ENCODE peak calls at places on chromosomes 12 and 14, in five cellular contexts. C is thyroid gland, T is ovary, Y is suprapubic skin, K is stomach. O is an unnamed sample.

GRCh38 chr12:51971679-51972423 is 20.4 kb downstream of the ACVR1B start:
- DNase-seq in C (no peak), T (no peak), Y (peak; percentile 28), K (no peak), O (no peak)

GRCh38 chr14:103279129-103280025 is 54.7 kb upstream of the EIF5 start:
- DNase-seq in C (peak; percentile 78), T (peak; percentile 63), Y (no peak), K (no peak), O (no peak)

GRCh38 chr12:119178544-119179334 is at the start of gene HSPB8:
- DNase-seq in C (peak; percentile 98), T (peak; percentile 85), Y (peak; percentile 89), K (peak; percentile 81), O (no peak)

GRCh38 chr12:1488908-1489381 is 105.4 kb downstream of the FBXL14 start:
- DNase-seq in C (no peak), T (no peak), Y (no peak), K (no peak), O (no peak)

GRCh38 chr12:42918387-42918786 is 328.8 kb upstream of the PRICKLE1 start:
- DNase-seq in C (no peak), T (no peak), Y (no peak), K (no peak), O (no peak)

GRCh38 chr14:23327947-23328744 is 6.9 kb downstream of the PABPN1 start:
- DNase-seq in C (peak; percentile 76), T (no peak), Y (no peak), K (peak; percentile 79), O (no peak)

GRCh38 chr14:88129306-88130056 is 124.5 kb downstream of the GPR65 start:
- DNase-seq in C (no peak), T (no peak), Y (no peak), K (no peak), O (no peak)

GRCh38 chr14:97946291-97946690 is 1149.1 kb downstream of the VRK1 start:
- DNase-seq in C (no peak), T (no peak), Y (no peak), K (no peak), O (no peak)

GRCh38 chr12:53626702-53627169 is 554 bp upstream of the ATF7 start:
- DNase-seq in C (no peak), T (no peak), Y (no peak), K (no peak), O (no peak)

GRCh38 chr14:50083467-50084337 is 32.7 kb downstream of the VCPKMT start:
- DNase-seq in C (no peak), T (no peak), Y (no peak), K (no peak), O (no peak)

GRCh38 chr14:74324945-74325361 is 22.2 kb upstream of the ABCD4 start:
- DNase-seq in C (no peak), T (no peak), Y (no peak), K (no peak), O (no peak)

GRCh38 chr12:61018571-61018970 is 1241.6 kb upstream of the USP15 start:
- DNase-seq in C (no peak), T (no peak), Y (no peak), K (no peak), O (no peak)

GRCh38 chr12:82970614-82971013 is 283.9 kb downstream of the TMTC2 start:
- DNase-seq in C (no peak), T (no peak), Y (no peak), K (no peak), O (no peak)

GRCh38 chr12:64006211-64006610 is 161.7 kb downstream of the SRGAP1 start:
- DNase-seq in C (no peak), T (no peak), Y (no peak), K (no peak), O (no peak)

GRCh38 chr12:102539651-102540553 is 59.5 kb upstream of the IGF1 start:
- DNase-seq in C (no peak), T (no peak), Y (no peak), K (no peak), O (no peak)

GRCh38 chr12:102540856-102541385 is 60.6 kb upstream of the IGF1 start:
- DNase-seq in C (no peak), T (no peak), Y (no peak), K (no peak), O (no peak)

GRCh38 chr12:102543931-102544485 is 63.6 kb upstream of the IGF1 start:
- DNase-seq in C (no peak), T (no peak), Y (no peak), K (no peak), O (no peak)

GRCh38 chr12:102542816-102543448 is 62.6 kb upstream of the IGF1 start:
- DNase-seq in C (no peak), T (peak; percentile 55), Y (no peak), K (no peak), O (no peak)

GRCh38 chr12:102543494-102543893 is 63.1 kb upstream of the IGF1 start:
- DNase-seq in C (peak; percentile 34), T (no peak), Y (no peak), K (no peak), O (no peak)
- TF ChIP-seq CTCF in C (peak; percentile 45), T (no peak), Y (no peak), K (no peak), O (no peak)

DNA sequence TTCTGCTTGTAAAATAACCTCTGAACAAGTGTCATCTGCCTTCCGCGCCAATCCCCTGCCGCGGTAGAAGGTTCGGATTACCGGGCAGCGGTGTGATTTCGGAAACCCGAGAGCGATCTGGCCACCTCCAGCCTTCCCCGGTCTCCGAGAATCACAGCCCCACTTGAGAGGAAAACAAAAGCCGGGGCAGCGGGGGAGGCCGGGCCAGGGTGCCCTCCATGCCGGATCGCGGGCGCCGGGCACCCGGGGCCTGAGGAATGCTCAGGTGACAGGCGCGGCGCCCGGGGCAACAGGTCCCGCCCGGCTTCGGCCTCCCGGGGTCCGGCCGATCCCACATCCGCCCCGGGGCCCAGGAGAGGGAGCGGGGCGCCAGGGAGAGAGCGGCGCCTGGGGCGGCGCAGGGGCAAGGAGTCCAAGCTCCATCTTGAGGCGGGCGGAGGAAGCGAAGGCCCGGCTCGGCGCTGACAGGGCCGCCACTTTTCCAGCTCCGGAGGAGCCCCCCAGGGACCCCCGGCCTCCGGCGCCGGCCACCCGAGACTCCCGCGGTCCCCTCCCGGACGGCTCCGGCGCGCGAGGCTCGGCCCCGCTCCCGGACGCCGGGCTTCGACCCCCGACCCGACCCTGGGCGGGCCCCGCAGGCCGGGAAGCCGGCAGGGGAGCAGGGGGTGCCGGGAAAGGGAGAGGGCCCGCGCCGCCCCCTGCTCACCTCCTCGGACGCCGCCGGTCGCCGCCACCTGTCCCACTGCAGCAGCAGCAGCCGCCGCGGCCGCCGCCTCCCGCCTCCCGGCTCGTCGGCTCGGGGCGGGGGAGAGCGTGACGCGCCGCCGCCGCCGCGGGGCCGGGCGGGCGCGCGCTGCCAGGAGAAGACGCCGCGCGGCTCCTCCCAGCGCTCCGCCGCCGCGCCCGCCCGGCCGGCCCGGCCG is at the start of gene CLIP1:
- DNase-seq in C (peak; percentile 87), T (peak; percentile 73), Y (peak; percentile 83), K (peak; percentile 72), O (no peak)
- TF ChIP-seq POLR2A in C (peak; percentile 85), T (peak; percentile 65), Y (peak; percentile 84), K (no peak), O (no peak)

DNA sequence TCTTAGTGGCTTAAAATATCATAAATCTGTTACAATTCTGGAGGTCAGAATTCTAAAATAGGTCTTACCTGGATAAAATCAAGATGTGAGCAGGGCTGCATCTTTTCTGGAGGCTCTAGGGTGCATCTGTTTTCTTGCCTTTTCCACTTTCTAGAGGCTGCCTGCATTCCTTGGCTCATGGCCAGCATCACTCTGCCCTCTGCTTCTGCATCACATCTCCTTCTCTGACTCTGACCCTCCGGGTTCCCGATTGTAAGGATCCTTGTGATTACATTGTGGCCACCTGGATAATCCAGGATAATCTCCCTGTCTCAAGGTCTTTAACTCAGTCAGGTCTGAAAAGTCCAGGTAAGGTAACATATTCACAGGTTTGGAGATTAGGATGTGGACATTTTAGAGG is 11.0 kb upstream of the BMP4 start:
- DNase-seq in C (peak; percentile 39), T (no peak), Y (no peak), K (no peak), O (no peak)
- H3K27ac ChIP-seq in C (no peak overlapping the region), T (no peak overlapping the region), Y (no peak overlapping the region), K (no peak overlapping the region), O (no peak overlapping the region)

DNA sequence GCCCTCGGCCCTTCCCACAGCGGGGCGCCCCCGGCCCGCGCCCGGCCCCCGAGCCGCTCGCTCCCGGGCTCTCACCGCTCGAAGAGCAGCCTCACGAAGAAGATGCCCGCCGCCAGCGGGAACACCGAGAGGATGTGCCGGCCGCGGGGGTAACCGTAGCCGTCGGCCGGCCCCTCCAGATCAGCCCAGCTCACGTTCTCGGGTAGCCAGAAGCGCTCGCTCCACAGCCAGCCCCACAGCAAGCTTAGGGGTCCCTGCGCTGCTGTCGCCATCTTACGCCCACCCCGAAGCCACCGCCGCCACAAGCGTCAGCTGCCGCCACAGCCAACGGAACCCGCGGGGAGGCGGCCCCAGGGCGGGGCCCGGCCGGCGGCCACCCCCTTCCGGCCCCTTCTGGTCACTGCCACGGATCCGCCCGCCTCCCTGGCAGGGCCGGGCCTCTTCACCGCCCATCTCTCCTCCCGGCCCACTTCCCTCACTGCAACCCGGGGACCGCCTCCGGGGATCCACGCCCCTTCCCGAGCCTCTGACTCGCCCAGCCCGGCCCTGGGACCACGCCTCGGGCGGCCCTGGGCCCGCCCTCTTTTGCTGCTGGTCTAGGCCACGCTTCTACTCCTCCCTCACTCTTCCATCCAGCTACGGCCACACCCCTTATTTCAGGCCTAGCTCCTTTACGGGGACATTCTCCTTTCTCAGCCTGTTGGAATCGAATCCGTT is at the start of gene CERS5:
- DNase-seq in C (peak; percentile 100), T (peak; percentile 99), Y (peak; percentile 98), K (peak; percentile 99), O (peak; percentile 85)
- TF ChIP-seq CTCF in C (no peak), T (peak; percentile 73), Y (peak; percentile 40), K (no peak), O (peak; percentile 34)

DNA sequence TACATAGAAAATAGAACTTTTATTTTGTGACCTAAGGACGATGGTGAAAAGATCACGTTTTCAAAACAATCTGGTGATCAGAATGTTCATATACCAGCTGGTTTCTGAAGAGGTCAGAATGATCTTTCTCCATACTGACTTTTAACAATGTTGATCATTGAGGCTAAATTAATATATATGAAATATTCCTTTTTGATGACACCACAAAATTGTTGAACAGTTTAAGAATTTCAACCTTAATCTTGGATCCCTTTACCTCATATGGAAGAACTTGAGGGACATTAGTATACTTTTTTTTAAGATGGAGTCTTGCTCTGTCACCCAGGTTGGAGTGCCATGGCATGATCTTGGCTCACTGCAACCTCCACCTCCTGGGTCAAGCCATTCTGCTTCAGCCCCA is 2.8 kb upstream of the REP15 start:
- DNase-seq in C (no peak), T (no peak), Y (no peak), K (no peak), O (no peak)
- TF ChIP-seq POLR2A in C (no peak), T (no peak), Y (no peak), K (no peak), O (no peak)

GRCh38 chr12:109625131-109625559 is 51.6 kb downstream of the MVK start:
- DNase-seq in C (no peak), T (no peak), Y (no peak), K (no peak), O (no peak)
- H3K27ac ChIP-seq in C (no peak overlapping the region), T (no peak overlapping the region), Y (no peak overlapping the region), K (no peak overlapping the region), O (no peak overlapping the region)

DNA sequence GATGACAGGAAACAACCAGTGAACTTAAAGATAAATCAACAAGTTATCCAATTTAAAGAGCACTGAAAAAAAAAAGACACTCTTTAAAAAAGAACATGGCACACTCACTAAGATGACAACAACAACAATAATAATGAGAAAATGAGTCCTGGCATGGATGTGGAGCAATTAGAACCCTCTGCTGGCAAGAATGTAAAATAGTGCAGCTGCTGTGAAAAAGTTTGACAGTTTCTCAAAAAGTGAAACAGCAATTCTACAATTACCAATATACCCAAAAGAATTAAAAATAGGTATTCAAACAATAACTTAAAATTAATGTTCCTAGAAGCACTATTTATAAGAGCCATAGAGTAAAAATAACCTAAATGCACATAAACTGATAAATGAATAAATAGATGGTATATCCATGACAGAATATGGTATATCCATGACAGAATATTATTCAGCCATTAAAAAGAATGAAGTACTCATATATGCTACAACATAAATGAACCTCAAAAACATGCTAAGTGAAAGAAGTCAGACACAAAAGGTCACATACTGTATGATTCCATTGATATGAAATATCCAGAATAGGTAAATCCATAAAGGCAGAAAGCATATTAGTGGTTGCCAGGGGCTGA is 49.1 kb upstream of the GPHB5 start:
- DNase-seq in C (no peak), T (no peak), Y (no peak), K (no peak), O (no peak)
- TF ChIP-seq CTCF in C (no peak), T (no peak), Y (no peak), K (no peak), O (no peak)